ENCODE peak calls at places on chromosomes 1 and 21, in six cellular contexts. M is glutamatergic neuron; S is GM10248; L is pancreas; O is HTR-8/SVneo; N is stimulated activated CD4-positive, alpha-beta T cell treated with anti-CD3 and anti-CD28 coated beads, Interleukin-2, amount 100 ng/mL, for 4 hours. U is an unnamed sample.

GRCh38 chr1:60965280-60965854 is 117.0 kb upstream of the NFIA start:
- DNase-seq in M (no peak), S (no peak), L (no peak), O (no peak), N (no peak), U (no peak)

GRCh38 chr1:109493805-109494539 is at the start of gene CYB561D1:
- DNase-seq in M (peak), S (peak), L (peak), O (peak), N (peak), U (peak)

GRCh38 chr1:34786521-34787325 is 5.7 kb downstream of the GJB3 start:
- DNase-seq in M (peak), S (peak), L (peak), O (peak), N (peak), U (peak)

GRCh38 chr1:43975249-43975961 is 645 bp downstream of the ATP6V0B start:
- DNase-seq in M (no peak), S (peak), L (peak), O (no peak), N (no peak), U (peak)

GRCh38 chr1:154747841-154748766 is 122.0 kb downstream of the KCNN3 start:
- DNase-seq in M (peak), S (peak), L (no peak), O (no peak), N (peak), U (no peak)

GRCh38 chr1:210695041-210695440 is 366.3 kb downstream of the HHAT start:
- DNase-seq in M (no peak), S (no peak), L (no peak), O (no peak), N (no peak), U (no peak)

GRCh38 chr1:235652364-235652763 is 2.8 kb upstream of the GNG4 start:
- DNase-seq in M (no peak), S (no peak), L (no peak), O (no peak), N (no peak), U (no peak)

GRCh38 chr1:248372394-248372793 is 3.2 kb upstream of the OR2T6 start:
- DNase-seq in M (no peak), S (no peak), L (no peak), O (no peak), N (no peak), U (no peak)

GRCh38 chr21:17460094-17460493 is 52.7 kb upstream of the CXADR start:
- DNase-seq in M (no peak), S (no peak), L (no peak), O (no peak), N (no peak), U (no peak)

GRCh38 chr1:169914534-169914933 is 20.8 kb upstream of the SCYL3 start:
- DNase-seq in M (no peak), S (no peak), L (no peak), O (no peak), N (no peak), U (no peak)

GRCh38 chr1:14740016-14740415 is 141.5 kb downstream of the KAZN start:
- DNase-seq in M (no peak), S (no peak), L (no peak), O (no peak), N (no peak), U (no peak)

GRCh38 chr1:5685446-5686040 is 306.7 kb downstream of the NPHP4 start:
- DNase-seq in M (no peak), S (no peak), L (no peak), O (no peak), N (no peak), U (no peak)

GRCh38 chr1:17438176-17438976 is 1.1 kb downstream of the RCC2 start:
- DNase-seq in M (peak), S (peak), L (peak), O (peak), N (peak), U (peak)

GRCh38 chr1:29057700-29058099 is 66.0 kb downstream of the TMEM200B start:
- DNase-seq in M (no peak), S (no peak), L (no peak), O (no peak), N (no peak), U (no peak)

GRCh38 chr1:206737729-206738222 is 32.8 kb upstream of the IL19 start:
- DNase-seq in M (no peak), S (no peak), L (peak), O (no peak), N (no peak), U (no peak)

GRCh38 chr1:199687321-199687720 is 340.2 kb upstream of the NR5A2 start:
- DNase-seq in M (peak), S (no peak), L (no peak), O (no peak), N (no peak), U (no peak)

GRCh38 chr1:54944610-54945392 is 35.6 kb upstream of the TMEM61 start:
- DNase-seq in M (peak), S (peak), L (peak), O (peak), N (peak), U (peak)

GRCh38 chr1:84611796-84612195 is 37.6 kb upstream of the CTBS start:
- DNase-seq in M (no peak), S (no peak), L (no peak), O (no peak), N (no peak), U (no peak)

GRCh38 chr1:246280551-246280950 is 226.5 kb downstream of the SMYD3 start:
- DNase-seq in M (no peak), S (no peak), L (no peak), O (peak), N (no peak), U (no peak)

GRCh38 chr1:50977575-50978143 is 7.6 kb downstream of the CDKN2C start:
- DNase-seq in M (peak), S (peak), L (peak), O (no peak), N (no peak), U (peak)

GRCh38 chr1:240031009-240031408 is 60.7 kb upstream of the FMN2 start:
- DNase-seq in M (no peak), S (no peak), L (no peak), O (peak), N (no peak), U (no peak)

GRCh38 chr1:224177356-224177999 is 5.6 kb upstream of the DEGS1 start:
- DNase-seq in M (no peak), S (no peak), L (no peak), O (no peak), N (no peak), U (no peak)

GRCh38 chr1:24149854-24150227 is 6.9 kb upstream of the IL22RA1 start:
- DNase-seq in M (no peak), S (no peak), L (no peak), O (peak), N (peak), U (no peak)

GRCh38 chr1:225700164-225700740 is 47.3 kb upstream of the ENAH start:
- DNase-seq in M (no peak), S (no peak), L (no peak), O (peak), N (no peak), U (peak)

GRCh38 chr1:240575976-240576666 is 35.8 kb downstream of the GREM2 start:
- DNase-seq in M (no peak), S (no peak), L (no peak), O (peak), N (peak), U (no peak)

GRCh38 chr1:54462597-54463258 is 56.5 kb upstream of the SSBP3 start:
- DNase-seq in M (no peak), S (no peak), L (no peak), O (no peak), N (no peak), U (no peak)

GRCh38 chr1:201295346-201295745 is 12.0 kb downstream of the PKP1 start:
- DNase-seq in M (no peak), S (no peak), L (no peak), O (no peak), N (no peak), U (no peak)

GRCh38 chr1:16068356-16069270 is 4.8 kb downstream of the FAM131C start:
- DNase-seq in M (no peak), S (no peak), L (peak), O (no peak), N (no peak), U (no peak)

GRCh38 chr1:20322825-20323612 is 32.3 kb downstream of the VWA5B1 start:
- DNase-seq in M (no peak), S (no peak), L (no peak), O (no peak), N (no peak), U (no peak)

GRCh38 chr1:32353886-32354570 is 8.3 kb downstream of the FAM229A start:
- DNase-seq in M (no peak), S (no peak), L (no peak), O (no peak), N (no peak), U (no peak)

GRCh38 chr1:234486858-234487830 is 8.2 kb upstream of the TARBP1 start:
- DNase-seq in M (no peak), S (no peak), L (no peak), O (peak), N (no peak), U (peak)

GRCh38 chr1:167435484-167435883 is 82.8 kb downstream of the CD247 start:
- DNase-seq in M (no peak), S (no peak), L (no peak), O (no peak), N (no peak), U (no peak)

GRCh38 chr1:227170361-227171166 is 147.7 kb downstream of the CDC42BPA start:
- DNase-seq in M (no peak), S (no peak), L (no peak), O (no peak), N (no peak), U (no peak)

GRCh38 chr1:10061276-10061675 is 28.5 kb downstream of the UBE4B start:
- DNase-seq in M (no peak), S (no peak), L (no peak), O (no peak), N (no peak), U (no peak)

GRCh38 chr1:21574464-21575151 is 65.4 kb downstream of the ALPL start:
- DNase-seq in M (peak), S (no peak), L (no peak), O (no peak), N (no peak), U (peak)

GRCh38 chr1:237448042-237448441 is 406.1 kb downstream of the RYR2 start:
- DNase-seq in M (no peak), S (no peak), L (no peak), O (no peak), N (no peak), U (no peak)

GRCh38 chr1:212512731-212513559 is 80.2 kb downstream of the NENF start:
- DNase-seq in M (no peak), S (no peak), L (no peak), O (peak), N (no peak), U (no peak)

GRCh38 chr21:25283720-25284119 is 323.6 kb downstream of the MRPL39 start:
- DNase-seq in M (no peak), S (peak), L (no peak), O (no peak), N (no peak), U (no peak)

GRCh38 chr1:84436907-84437667 is 38.8 kb downstream of the DNASE2B start:
- DNase-seq in M (no peak), S (peak), L (no peak), O (no peak), N (no peak), U (no peak)

GRCh38 chr1:220076861-220077762 is 12.5 kb downstream of the BPNT1 start:
- DNase-seq in M (no peak), S (no peak), L (no peak), O (no peak), N (no peak), U (no peak)